ENCODE peak calls at places on chromosomes 7 and 10, in six cellular contexts. M is aorta; P is fibroblast of lung; I is right lobe of liver; Y is cardiac muscle cell; Q is CD8-positive, alpha-beta memory T cell. K is an unnamed sample. For H3K27me3 and H3K4me1, the result is how much of the 10 kb centered on the place peaks cover.

GRCh38 chr7:139246905-139247304 is 15.9 kb downstream of the UBN2 start:
- DNase-seq in P (peak), M (no peak), Y (peak), Q (no peak), I (no peak), K (no peak)

GRCh38 chr10:84194424-84195043 is at the start of gene CDHR1:
- DNase-seq in P (no peak), I (peak), Q (peak), M (no peak), Y (peak), K (peak)

GRCh38 chr7:143148651-143149050 is 16.8 kb downstream of the PIP start:
- DNase-seq in P (no peak), Q (no peak), I (no peak), Y (no peak), M (no peak), K (no peak)

GRCh38 chr10:94103902-94104301 is 110.2 kb downstream of the PLCE1 start:
- DNase-seq in P (peak), Y (peak), Q (no peak), M (no peak), I (no peak), K (no peak)

GRCh38 chr7:81111358-81111757 is 192.5 kb upstream of the SEMA3C start:
- DNase-seq in P (peak), Y (peak), Q (no peak), M (no peak), I (no peak), K (no peak)

GRCh38 chr7:40604601-40605438 is 470.0 kb downstream of the SUGCT start:
- DNase-seq in I (peak), Q (no peak), Y (peak), M (peak), P (peak), K (peak)

GRCh38 chr10:6065845-6066244 is 3.7 kb upstream of the IL2RA start:
- DNase-seq in I (no peak), Q (no peak), M (no peak), P (peak), Y (peak), K (no peak)

GRCh38 chr7:158587425-158588084 is at the start of gene PTPRN2:
- DNase-seq in P (peak), I (peak), Q (peak), M (peak), Y (peak), K (peak)

GRCh38 chr7:158814637-158815036 is 14.7 kb downstream of the ESYT2 start:
- DNase-seq in P (no peak), Q (peak), I (no peak), Y (peak), M (peak), K (no peak)

GRCh38 chr7:97390052-97390451 is 272.6 kb downstream of the SDHAF3 start:
- DNase-seq in I (no peak), M (no peak), P (no peak), Y (no peak), Q (no peak), K (no peak)

GRCh38 chr10:131652416-131652815 is 248.4 kb upstream of the PPP2R2D start:
- DNase-seq in Y (no peak), Q (no peak), P (no peak), I (no peak), M (no peak), K (no peak)

GRCh38 chr10:11411926-11412545 is 199.4 kb downstream of the USP6NL start:
- DNase-seq in Y (peak), M (no peak), P (no peak), Q (no peak), I (no peak), K (no peak)

GRCh38 chr10:46312953-46313352 is 26.2 kb downstream of the ANTXRL start:
- DNase-seq in Q (no peak), Y (no peak), P (no peak), I (no peak), M (peak), K (no peak)

GRCh38 chr7:21547511-21547910 is 4.7 kb downstream of the DNAH11 start:
- DNase-seq in Y (peak), M (no peak), Q (no peak), I (no peak), P (peak), K (no peak)

GRCh38 chr7:8442295-8442813 is 8.9 kb downstream of the NXPH1 start:
- DNase-seq in I (no peak), Q (no peak), P (no peak), Y (no peak), M (no peak), K (no peak)

GRCh38 chr10:7410306-7410799 is 481 bp downstream of the SFMBT2 start:
- DNase-seq in Y (peak), P (peak), M (no peak), Q (no peak), I (peak), K (peak)

GRCh38 chr10:7408494-7409044 is 2.3 kb downstream of the SFMBT2 start:
- DNase-seq in P (peak), M (peak), Q (peak), Y (peak), I (peak), K (peak)

GRCh38 chr10:7409045-7409731 is 1.6 kb downstream of the SFMBT2 start:
- DNase-seq in I (peak), Y (peak), Q (peak), M (no peak), P (peak), K (peak)

GRCh38 chr10:7410800-7411670 is at the start of gene SFMBT2:
- DNase-seq in Q (peak), P (peak), M (peak), I (peak), Y (peak), K (peak)

GRCh38 chr10:7409732-7410168 is 1.1 kb downstream of the SFMBT2 start:
- DNase-seq in M (no peak), Y (no peak), P (peak), I (no peak), Q (no peak), K (no peak)
- H3K27me3 ChIP-seq in M (under half), Y (half or more), P (under half), I (under half), Q (under half), K (under half)

GRCh38 chr7:47368190-47368812 is 213.6 kb downstream of the TNS3 start:
- DNase-seq in P (no peak), M (peak), Q (no peak), I (no peak), Y (no peak), K (no peak)

GRCh38 chr7:47367369-47367768 is 214.5 kb downstream of the TNS3 start:
- DNase-seq in Y (no peak), I (no peak), Q (no peak), M (no peak), P (no peak), K (no peak)

GRCh38 chr7:47369736-47370135 is 212.2 kb downstream of the TNS3 start:
- DNase-seq in Y (no peak), P (no peak), I (no peak), Q (no peak), M (no peak), K (no peak)

GRCh38 chr7:47366211-47366610 is 215.7 kb downstream of the TNS3 start:
- DNase-seq in Q (no peak), I (no peak), Y (no peak), M (no peak), P (no peak), K (no peak)

GRCh38 chr7:47366960-47367359 is 215.0 kb downstream of the TNS3 start:
- DNase-seq in Q (no peak), Y (no peak), P (no peak), M (no peak), I (no peak), K (no peak)
- H3K4me1 ChIP-seq in Q (under half), Y (under half), P (under half), M (under half), I (under half), K (under half)

DNA sequence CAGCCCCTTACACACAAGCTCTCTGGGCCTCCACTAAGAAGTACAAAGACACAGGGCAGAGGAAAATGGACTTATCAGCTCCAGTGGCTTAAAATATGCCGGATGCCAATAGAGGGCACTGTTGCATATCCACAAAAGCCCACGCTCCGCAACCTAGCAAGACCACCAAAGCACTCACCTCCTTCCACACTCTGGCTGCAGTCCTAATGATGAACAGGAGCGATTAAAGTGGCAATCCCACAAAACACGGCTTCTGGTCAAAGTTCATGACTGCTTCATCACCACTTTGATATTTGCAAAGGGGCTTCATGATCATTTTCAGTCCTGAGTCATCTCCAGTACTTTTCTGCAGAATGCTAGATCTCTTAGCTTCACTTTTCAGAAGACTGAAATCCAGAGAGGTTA is 158.3 kb upstream of the ITGB1 start:
- DNase-seq in P (peak), Y (peak), I (no peak), M (no peak), Q (no peak), K (no peak)
- H3K27ac ChIP-seq in P (peak), Y (no peak), I (no peak), M (no peak), Q (peak), K (peak)

DNA sequence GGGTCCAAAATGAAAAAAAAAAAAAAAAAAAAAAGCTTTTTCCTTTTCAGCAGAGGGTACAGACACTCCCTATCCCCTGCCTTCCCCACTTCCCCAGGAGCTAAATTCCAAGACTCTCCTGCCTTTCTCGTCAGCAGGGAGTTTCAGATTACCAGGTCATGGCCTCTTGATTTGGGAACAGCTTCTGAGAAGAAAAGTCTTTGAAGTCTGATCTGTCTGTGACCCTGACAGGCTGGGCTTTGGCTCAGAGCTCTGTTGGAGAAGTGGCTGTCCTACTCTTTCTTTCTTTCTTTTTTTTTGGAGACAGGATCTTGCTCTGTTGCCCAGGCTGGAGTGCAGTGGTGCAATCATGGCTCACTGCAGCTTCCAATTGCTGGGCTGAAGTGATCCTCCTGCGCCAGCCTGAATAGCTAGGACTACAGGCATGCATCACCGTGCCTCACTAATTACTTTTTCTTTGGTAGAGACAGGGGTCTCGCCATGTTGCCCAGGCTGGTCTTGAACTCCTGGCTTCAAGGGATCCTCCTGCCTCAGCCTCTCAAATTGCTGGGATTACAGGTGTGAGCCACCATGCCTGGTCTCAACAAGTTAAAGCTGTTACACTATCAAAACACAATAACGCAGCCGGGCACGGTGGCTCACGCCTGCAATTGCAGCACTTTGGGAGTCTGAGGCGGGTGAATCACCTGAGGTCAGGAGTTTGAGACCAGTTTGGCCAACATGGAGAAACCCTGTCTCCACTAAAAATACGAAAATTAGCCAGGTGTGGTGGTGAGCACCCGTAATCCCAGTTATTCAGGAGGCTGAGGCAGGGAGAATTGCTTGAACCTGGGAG is 59.9 kb downstream of the COL26A1 start:
- DNase-seq in I (no peak), Q (no peak), M (no peak), P (no peak), Y (no peak), K (no peak)
- H3K27me3 ChIP-seq in I (under half), Q (under half), M (under half), P (under half), Y (under half), K (half or more)

GRCh38 chr7:1454471-1455065 is 4.7 kb downstream of the MICALL2 start:
- DNase-seq in Q (no peak), Y (peak), P (peak), M (no peak), I (no peak), K (peak)
- H3K4me1 ChIP-seq in Q (under half), Y (under half), P (under half), M (under half), I (under half), K (half or more)

GRCh38 chr10:31664803-31665202 is 263.8 kb downstream of the ARHGAP12 start:
- DNase-seq in Q (no peak), I (no peak), P (no peak), M (no peak), Y (no peak), K (peak)

DNA sequence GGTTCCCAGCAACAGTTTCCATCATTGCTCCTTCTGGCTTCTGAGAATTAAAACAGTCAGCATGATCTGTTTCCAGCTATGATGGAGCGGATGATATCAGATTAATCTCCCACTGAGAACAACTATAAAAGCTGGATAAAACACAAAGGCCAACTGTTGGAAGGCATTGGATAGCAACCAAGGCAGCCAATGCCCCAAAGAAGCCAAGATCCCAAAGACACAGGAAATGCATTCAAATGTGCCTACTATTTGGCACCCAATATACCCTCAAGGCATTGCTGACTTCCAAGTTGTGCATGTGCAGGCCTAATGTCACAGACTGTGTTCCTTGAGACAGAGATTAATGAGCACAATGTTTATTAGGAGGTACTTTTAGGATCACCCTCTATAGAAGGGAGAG is 259.3 kb downstream of the ARHGAP12 start:
- DNase-seq in Y (no peak), M (no peak), P (no peak), I (no peak), Q (no peak), K (no peak)
- H3K27ac ChIP-seq in Y (no peak), M (no peak), P (no peak), I (no peak), Q (no peak), K (peak)